ENCODE peak calls at places on chromosome 1, in four cellular contexts. One of them, this sample, is unnamed.

GRCh38 chr1:225250432-225250831 is 177.4 kb downstream of the LBR start:
- DNase-seq in adipocyte: no peak
- DNase-seq in OCI-LY7: no peak
- DNase-seq in Peyer's patch: no peak
- DNase-seq in this sample: no peak

GRCh38 chr1:45442272-45442671 is 48.7 kb downstream of the TESK2 start:
- DNase-seq in adipocyte: peak; percentile 51
- DNase-seq in OCI-LY7: no peak
- DNase-seq in Peyer's patch: no peak
- DNase-seq in this sample: peak; percentile 85

GRCh38 chr1:227356582-227357228 is 38.4 kb upstream of the CDC42BPA start:
- DNase-seq in adipocyte: no peak
- DNase-seq in OCI-LY7: no peak
- DNase-seq in Peyer's patch: no peak
- DNase-seq in this sample: no peak

GRCh38 chr1:1132928-1133750 is 17.2 kb upstream of the C1orf159 start:
- DNase-seq in adipocyte: no peak
- DNase-seq in OCI-LY7: no peak
- DNase-seq in Peyer's patch: peak; percentile 87
- DNase-seq in this sample: no peak

GRCh38 chr1:190957565-190957964 is 479.9 kb upstream of the BRINP3 start:
- DNase-seq in adipocyte: peak; percentile 28
- DNase-seq in OCI-LY7: no peak
- DNase-seq in Peyer's patch: no peak
- DNase-seq in this sample: no peak

GRCh38 chr1:233544304-233544703 is 69.6 kb upstream of the KCNK1 start:
- DNase-seq in adipocyte: no peak
- DNase-seq in OCI-LY7: no peak
- DNase-seq in Peyer's patch: no peak
- DNase-seq in this sample: no peak

GRCh38 chr1:147478556-147478955 is 62.7 kb upstream of the BCL9 start:
- DNase-seq in adipocyte: no peak
- DNase-seq in OCI-LY7: no peak
- DNase-seq in Peyer's patch: no peak
- DNase-seq in this sample: no peak

GRCh38 chr1:204172404-204173049 is 6.4 kb upstream of the REN start:
- DNase-seq in adipocyte: no peak
- DNase-seq in OCI-LY7: no peak
- DNase-seq in Peyer's patch: no peak
- DNase-seq in this sample: no peak

GRCh38 chr1:88272216-88272615 is 411.9 kb upstream of the PKN2 start:
- DNase-seq in adipocyte: no peak
- DNase-seq in OCI-LY7: no peak
- DNase-seq in Peyer's patch: no peak
- DNase-seq in this sample: no peak

GRCh38 chr1:9751971-9752370 is 71.8 kb downstream of the CLSTN1 start:
- DNase-seq in adipocyte: no peak
- DNase-seq in OCI-LY7: no peak
- DNase-seq in Peyer's patch: no peak
- DNase-seq in this sample: peak; percentile 71

GRCh38 chr1:160800142-160800541 is 4.2 kb downstream of the LY9 start:
- DNase-seq in adipocyte: no peak
- DNase-seq in OCI-LY7: no peak
- DNase-seq in Peyer's patch: no peak
- DNase-seq in this sample: no peak
- H3K4me1 ChIP-seq in adipocyte: no peaks in the 10 kb centered on the region
- H3K4me1 ChIP-seq in OCI-LY7: peaks cover 55% of the 10 kb centered on the region
- H3K4me1 ChIP-seq in Peyer's patch: no peaks in the 10 kb centered on the region
- H3K4me1 ChIP-seq in this sample: no peaks in the 10 kb centered on the region

GRCh38 chr1:92465256-92465647 is 21.5 kb downstream of the GFI1 start:
- DNase-seq in adipocyte: no peak
- DNase-seq in OCI-LY7: no peak
- DNase-seq in Peyer's patch: no peak
- DNase-seq in this sample: no peak

GRCh38 chr1:92466702-92467101 is 20.0 kb downstream of the GFI1 start:
- DNase-seq in adipocyte: no peak
- DNase-seq in OCI-LY7: no peak
- DNase-seq in Peyer's patch: no peak
- DNase-seq in this sample: no peak

GRCh38 chr1:92473781-92474495 is 12.8 kb downstream of the GFI1 start:
- DNase-seq in adipocyte: no peak
- DNase-seq in OCI-LY7: no peak
- DNase-seq in Peyer's patch: no peak
- DNase-seq in this sample: no peak

GRCh38 chr1:92475029-92475428 is 11.7 kb downstream of the GFI1 start:
- DNase-seq in adipocyte: no peak
- DNase-seq in OCI-LY7: no peak
- DNase-seq in Peyer's patch: no peak
- DNase-seq in this sample: no peak

GRCh38 chr1:92470216-92470615 is 16.5 kb downstream of the GFI1 start:
- DNase-seq in adipocyte: no peak
- DNase-seq in OCI-LY7: no peak
- DNase-seq in Peyer's patch: no peak
- DNase-seq in this sample: no peak
- H3K4me3 ChIP-seq in adipocyte: no peak overlapping the region
- H3K4me3 ChIP-seq in OCI-LY7: no peak overlapping the region
- H3K4me3 ChIP-seq in Peyer's patch: no peak overlapping the region
- H3K4me3 ChIP-seq in this sample: no peak overlapping the region

GRCh38 chr1:94332516-94332915 is 85.7 kb upstream of the ABCD3 start:
- DNase-seq in adipocyte: no peak
- DNase-seq in OCI-LY7: no peak
- DNase-seq in Peyer's patch: no peak
- DNase-seq in this sample: no peak

GRCh38 chr1:94332952-94333351 is 85.2 kb upstream of the ABCD3 start:
- DNase-seq in adipocyte: no peak
- DNase-seq in OCI-LY7: no peak
- DNase-seq in Peyer's patch: no peak
- DNase-seq in this sample: no peak

GRCh38 chr1:94327001-94327685 is 89.8 kb upstream of the ARHGAP29 start:
- DNase-seq in adipocyte: peak; percentile 70
- DNase-seq in OCI-LY7: no peak
- DNase-seq in Peyer's patch: no peak
- DNase-seq in this sample: no peak

GRCh38 chr1:94329276-94329675 is 88.9 kb upstream of the ABCD3 start:
- DNase-seq in adipocyte: no peak
- DNase-seq in OCI-LY7: no peak
- DNase-seq in Peyer's patch: no peak
- DNase-seq in this sample: no peak

DNA sequence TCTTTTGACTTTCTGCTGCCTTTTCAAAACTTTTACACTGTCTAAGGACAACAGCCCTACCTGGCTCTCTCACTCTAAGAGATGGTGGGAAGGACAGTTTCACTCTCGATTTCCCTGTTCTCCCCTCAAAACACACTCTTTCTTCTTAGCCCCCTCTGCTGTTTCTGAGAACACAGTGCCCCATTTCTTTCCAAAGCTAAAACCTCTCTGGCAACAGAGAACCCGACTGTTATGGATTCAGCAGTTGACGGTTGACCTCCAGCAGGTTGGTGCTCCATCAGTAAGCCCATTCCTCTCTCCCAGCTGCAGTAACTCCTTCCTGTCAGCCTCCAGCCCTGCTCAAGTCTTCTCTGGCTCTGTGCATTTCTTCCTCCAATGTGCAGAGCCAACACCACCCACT is 88.2 kb upstream of the ABCD3 start:
- DNase-seq in adipocyte: peak; percentile 79
- DNase-seq in OCI-LY7: no peak
- DNase-seq in Peyer's patch: no peak
- DNase-seq in this sample: no peak
- H3K4me1 ChIP-seq in adipocyte: peaks cover 56% of the 10 kb centered on the region
- H3K4me1 ChIP-seq in OCI-LY7: no peaks in the 10 kb centered on the region
- H3K4me1 ChIP-seq in Peyer's patch: no peaks in the 10 kb centered on the region
- H3K4me1 ChIP-seq in this sample: peaks cover 60% of the 10 kb centered on the region

GRCh38 chr1:172894345-172895049 is 156.2 kb downstream of the TNFSF18 start:
- DNase-seq in adipocyte: no peak
- DNase-seq in OCI-LY7: peak; percentile 12
- DNase-seq in Peyer's patch: no peak
- DNase-seq in this sample: no peak
- H3K4me3 ChIP-seq in adipocyte: peak overlapping the region; percentile 12
- H3K4me3 ChIP-seq in OCI-LY7: peak overlapping the region; percentile 57
- H3K4me3 ChIP-seq in Peyer's patch: peak overlapping the region; percentile 33
- H3K4me3 ChIP-seq in this sample: no peak overlapping the region